ENCODE peak calls at places on chromosome 6, in eight cellular contexts. F is PC-3, Q is GM23338, Y is HCT116, K is OCI-LY7, T is hepatocyte, V is astrocyte, M is fibroblast of lung. A is an unnamed sample.
A peak's percentile ranks its signal among the peaks of the same experiment; 100 is the strongest.

GRCh38 chr6:88031550-88031949 is 16.1 kb upstream of the SPACA1 start:
- DNase-seq in F (no peak), Q (no peak), Y (no peak), K (peak; percentile 44), T (no peak), V (no peak), M (no peak), A (no peak)

GRCh38 chr6:14784596-14785360 is 461.1 kb upstream of the JARID2 start:
- DNase-seq in F (no peak), Q (peak; percentile 93), Y (no peak), K (no peak), T (peak; percentile 27), V (no peak), M (no peak), A (no peak)

GRCh38 chr6:165814669-165815068 is 151.6 kb upstream of the PDE10A start:
- DNase-seq in F (no peak), Q (no peak), Y (no peak), K (no peak), T (no peak), V (no peak), M (no peak), A (no peak)

GRCh38 chr6:167130712-167131684 is 8.1 kb downstream of the CCR6 start:
- DNase-seq in F (no peak), Q (no peak), Y (no peak), K (no peak), T (no peak), V (no peak), M (no peak), A (no peak)

GRCh38 chr6:155014715-155015300 is 19.7 kb downstream of the TIAM2 start:
- DNase-seq in F (peak; percentile 45), Q (peak; percentile 48), Y (no peak), K (no peak), T (peak; percentile 30), V (peak; percentile 80), M (no peak), A (no peak)

GRCh38 chr6:110689275-110689935 is 125.9 kb downstream of the CDK19 start:
- DNase-seq in F (peak; percentile 63), Q (peak; percentile 41), Y (no peak), K (no peak), T (no peak), V (no peak), M (no peak), A (no peak)

GRCh38 chr6:27970444-27970843 is 13.4 kb downstream of the OR2B6 start:
- DNase-seq in F (no peak), Q (no peak), Y (no peak), K (no peak), T (no peak), V (no peak), M (no peak), A (no peak)

GRCh38 chr6:97025088-97025487 is 100.6 kb downstream of the KLHL32 start:
- DNase-seq in F (no peak), Q (no peak), Y (no peak), K (no peak), T (no peak), V (no peak), M (no peak), A (no peak)

GRCh38 chr6:138817799-138818198 is 21.9 kb downstream of the ECT2L start:
- DNase-seq in F (peak; percentile 98), Q (peak; percentile 91), Y (peak; percentile 99), K (no peak), T (peak; percentile 88), V (peak; percentile 86), M (peak; percentile 41), A (peak; percentile 100)

GRCh38 chr6:28333599-28334018 is 2.3 kb downstream of the ZSCAN31 start:
- DNase-seq in F (no peak), Q (no peak), Y (no peak), K (no peak), T (no peak), V (no peak), M (no peak), A (no peak)

GRCh38 chr6:75930954-75931689 is 141.3 kb downstream of the IMPG1 start:
- DNase-seq in F (no peak), Q (no peak), Y (no peak), K (no peak), T (no peak), V (peak; percentile 31), M (peak; percentile 7), A (no peak)

GRCh38 chr6:19369770-19370169 is 467.4 kb upstream of the ID4 start:
- DNase-seq in F (no peak), Q (peak; percentile 19), Y (no peak), K (no peak), T (no peak), V (no peak), M (no peak), A (no peak)

GRCh38 chr6:22582806-22583205 is 13.4 kb downstream of the HDGFL1 start:
- DNase-seq in F (no peak), Q (no peak), Y (no peak), K (no peak), T (no peak), V (no peak), M (peak; percentile 87), A (no peak)

GRCh38 chr6:42729731-42730130 is 7.3 kb upstream of the PRPH2 start:
- DNase-seq in F (peak; percentile 32), Q (no peak), Y (no peak), K (no peak), T (peak; percentile 59), V (peak; percentile 48), M (peak; percentile 16), A (no peak)

GRCh38 chr6:137702791-137703424 is 164.2 kb upstream of the TNFAIP3 start:
- DNase-seq in F (no peak), Q (no peak), Y (no peak), K (no peak), T (no peak), V (no peak), M (no peak), A (no peak)

GRCh38 chr6:137707038-137707589 is 159.9 kb upstream of the TNFAIP3 start:
- DNase-seq in F (no peak), Q (no peak), Y (no peak), K (no peak), T (no peak), V (no peak), M (no peak), A (no peak)

GRCh38 chr6:137705166-137706064 is 161.6 kb upstream of the TNFAIP3 start:
- DNase-seq in F (peak; percentile 72), Q (peak; percentile 73), Y (peak; percentile 24), K (peak; percentile 60), T (peak; percentile 85), V (peak; percentile 18), M (peak; percentile 62), A (peak; percentile 58)

GRCh38 chr6:137706065-137706422 is 161.0 kb upstream of the TNFAIP3 start:
- DNase-seq in F (no peak), Q (no peak), Y (no peak), K (no peak), T (no peak), V (no peak), M (no peak), A (no peak)

DNA sequence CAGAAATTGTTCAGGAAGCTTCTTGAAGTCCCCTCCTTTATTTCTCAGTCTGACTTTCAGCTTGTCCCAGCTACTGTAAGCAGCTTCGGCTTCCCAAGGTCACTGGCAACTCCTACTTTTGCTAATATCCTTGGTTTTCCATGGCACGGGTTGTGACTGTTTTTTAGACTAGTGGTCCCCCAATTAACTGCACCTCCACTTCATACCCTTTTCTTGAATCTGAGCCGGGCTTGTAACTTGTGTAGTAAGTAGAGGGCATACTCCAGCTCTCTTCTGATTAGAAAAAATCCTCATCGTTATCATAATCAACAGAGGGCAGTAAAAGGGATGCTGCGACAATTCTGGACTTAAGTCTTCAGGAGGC is 162.3 kb upstream of the TNFAIP3 start:
- DNase-seq in F (no peak), Q (peak; percentile 49), Y (no peak), K (no peak), T (no peak), V (no peak), M (no peak), A (no peak)
- H3K27ac ChIP-seq in F (no peak overlapping the region), Q (no peak overlapping the region), Y (no peak overlapping the region), K (no peak overlapping the region), T (peak overlapping the region; percentile 5), V (no peak overlapping the region), M (no peak overlapping the region), A (no peak overlapping the region)

DNA sequence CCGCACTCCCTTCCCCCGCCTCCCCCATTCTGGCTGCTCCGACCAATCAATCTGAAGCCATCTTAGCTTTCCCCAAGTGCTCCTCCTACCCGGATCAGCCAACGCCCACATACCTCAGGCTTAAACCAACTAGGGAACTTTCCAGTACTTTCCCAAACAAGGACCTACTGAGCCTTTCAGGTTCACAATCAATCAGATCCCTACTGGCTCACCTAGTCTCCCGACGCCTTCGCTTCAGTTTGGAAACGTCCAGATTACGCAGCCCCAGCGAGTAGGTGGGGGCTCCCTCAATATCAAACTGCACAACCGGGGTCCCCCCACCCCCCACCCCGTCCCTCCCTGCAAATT is 432 bp downstream of the HSPA1L start:
- DNase-seq in F (peak; percentile 96), Q (peak; percentile 99), Y (peak; percentile 90), K (no peak), T (peak; percentile 96), V (peak; percentile 98), M (peak; percentile 98), A (peak; percentile 94)
- H2AFZ ChIP-seq in F (peak overlapping the region; percentile 65), Q (no peak overlapping the region), Y (no peak overlapping the region), K (no peak overlapping the region), T (peak overlapping the region; percentile 10), V (peak overlapping the region; percentile 68), M (no peak overlapping the region), A (peak overlapping the region; percentile 70)

GRCh38 chr6:36976931-36977330 is 9.1 kb downstream of the MTCH1 start:
- DNase-seq in F (no peak), Q (no peak), Y (no peak), K (no peak), T (no peak), V (no peak), M (no peak), A (no peak)
- H3K27ac ChIP-seq in F (no peak overlapping the region), Q (no peak overlapping the region), Y (no peak overlapping the region), K (no peak overlapping the region), T (no peak overlapping the region), V (no peak overlapping the region), M (no peak overlapping the region), A (no peak overlapping the region)

GRCh38 chr6:146911635-146912034 is 292.6 kb upstream of the STXBP5 start:
- DNase-seq in F (no peak), Q (no peak), Y (no peak), K (no peak), T (no peak), V (no peak), M (no peak), A (no peak)

GRCh38 chr6:146908786-146909185 is 295.4 kb upstream of the STXBP5 start:
- DNase-seq in F (no peak), Q (no peak), Y (no peak), K (no peak), T (no peak), V (no peak), M (no peak), A (no peak)

GRCh38 chr6:146910611-146911010 is 293.6 kb upstream of the STXBP5 start:
- DNase-seq in F (no peak), Q (no peak), Y (no peak), K (no peak), T (no peak), V (no peak), M (no peak), A (no peak)

GRCh38 chr6:146909886-146910285 is 294.3 kb upstream of the STXBP5 start:
- DNase-seq in F (no peak), Q (no peak), Y (no peak), K (no peak), T (no peak), V (peak; percentile 59), M (no peak), A (no peak)

DNA sequence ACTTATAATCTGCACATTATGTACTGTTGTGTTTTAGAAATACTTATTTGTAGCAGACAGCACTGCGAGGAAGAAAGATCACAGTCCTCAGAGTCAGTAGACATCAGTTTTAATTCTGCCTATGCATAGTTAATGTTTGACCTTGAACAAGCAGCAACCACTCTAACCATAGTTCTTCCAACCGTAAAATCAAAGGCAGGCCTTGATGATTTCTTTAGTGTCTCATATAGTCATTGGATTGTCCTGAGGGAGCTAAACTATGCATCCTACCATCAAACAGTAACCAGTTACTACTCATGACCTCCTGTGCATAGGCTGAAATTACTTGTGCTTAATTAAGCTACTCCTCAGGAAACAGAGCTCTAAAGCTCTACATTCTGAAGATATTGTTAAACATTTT is 294.8 kb upstream of the STXBP5 start:
- DNase-seq in F (no peak), Q (no peak), Y (no peak), K (no peak), T (no peak), V (no peak), M (no peak), A (no peak)
- H2AFZ ChIP-seq in F (no peak overlapping the region), Q (no peak overlapping the region), Y (no peak overlapping the region), K (no peak overlapping the region), T (no peak overlapping the region), V (no peak overlapping the region), M (no peak overlapping the region), A (no peak overlapping the region)